ENCODE peak calls at places on chromosomes 6 and 20, in six cellular contexts. One of them, this sample, is unnamed.
A peak's percentile ranks its signal among the peaks of the same experiment; 100 is the strongest.

GRCh38 chr6:111692327-111693164 is 86.9 kb upstream of the TRAF3IP2 start:
- DNase-seq in transverse colon: peak; percentile 59
- DNase-seq in prostate gland: peak; percentile 35
- DNase-seq in upper lobe of left lung: peak; percentile 36
- DNase-seq in spleen: no peak
- DNase-seq in GM12891: no peak
- DNase-seq in this sample: no peak

GRCh38 chr6:168067081-168067480 is 11.9 kb downstream of the FRMD1 start:
- DNase-seq in transverse colon: no peak
- DNase-seq in prostate gland: no peak
- DNase-seq in upper lobe of left lung: peak; percentile 71
- DNase-seq in spleen: no peak
- DNase-seq in GM12891: no peak
- DNase-seq in this sample: no peak

GRCh38 chr20:35561671-35562070 is 19.8 kb downstream of the ERGIC3 start:
- DNase-seq in transverse colon: no peak
- DNase-seq in prostate gland: no peak
- DNase-seq in upper lobe of left lung: no peak
- DNase-seq in spleen: no peak
- DNase-seq in GM12891: no peak
- DNase-seq in this sample: no peak

GRCh38 chr20:641516-641913 is 11.5 kb downstream of the SRXN1 start:
- DNase-seq in transverse colon: no peak
- DNase-seq in prostate gland: no peak
- DNase-seq in upper lobe of left lung: no peak
- DNase-seq in spleen: no peak
- DNase-seq in GM12891: no peak
- DNase-seq in this sample: no peak

GRCh38 chr6:150628908-150629307 is 29.2 kb downstream of the PLEKHG1 start:
- DNase-seq in transverse colon: no peak
- DNase-seq in prostate gland: no peak
- DNase-seq in upper lobe of left lung: no peak
- DNase-seq in spleen: no peak
- DNase-seq in GM12891: no peak
- DNase-seq in this sample: no peak

GRCh38 chr6:113654396-113654795 is 202.7 kb upstream of the MARCKS start:
- DNase-seq in transverse colon: peak; percentile 39
- DNase-seq in prostate gland: peak; percentile 91
- DNase-seq in upper lobe of left lung: no peak
- DNase-seq in spleen: no peak
- DNase-seq in GM12891: no peak
- DNase-seq in this sample: no peak

GRCh38 chr6:73109659-73110058 is 115.6 kb downstream of the KHDC1L start:
- DNase-seq in transverse colon: no peak
- DNase-seq in prostate gland: no peak
- DNase-seq in upper lobe of left lung: no peak
- DNase-seq in spleen: no peak
- DNase-seq in GM12891: no peak
- DNase-seq in this sample: no peak

GRCh38 chr6:63859520-63859919 is 223.9 kb downstream of the PHF3 start:
- DNase-seq in transverse colon: no peak
- DNase-seq in prostate gland: no peak
- DNase-seq in upper lobe of left lung: no peak
- DNase-seq in spleen: no peak
- DNase-seq in GM12891: no peak
- DNase-seq in this sample: no peak

GRCh38 chr6:142885182-142885867 is 59.7 kb downstream of the HIVEP2 start:
- DNase-seq in transverse colon: peak; percentile 15
- DNase-seq in prostate gland: peak; percentile 40
- DNase-seq in upper lobe of left lung: no peak
- DNase-seq in spleen: no peak
- DNase-seq in GM12891: no peak
- DNase-seq in this sample: no peak

GRCh38 chr20:8778387-8778786 is 290.5 kb upstream of the PLCB4 start:
- DNase-seq in transverse colon: no peak
- DNase-seq in prostate gland: no peak
- DNase-seq in upper lobe of left lung: no peak
- DNase-seq in spleen: no peak
- DNase-seq in GM12891: no peak
- DNase-seq in this sample: no peak

GRCh38 chr6:76166874-76167273 is 94.4 kb upstream of the IMPG1 start:
- DNase-seq in transverse colon: no peak
- DNase-seq in prostate gland: no peak
- DNase-seq in upper lobe of left lung: no peak
- DNase-seq in spleen: no peak
- DNase-seq in GM12891: no peak
- DNase-seq in this sample: no peak

GRCh38 chr20:20734475-20734948 is 22.1 kb upstream of the RALGAPA2 start:
- DNase-seq in transverse colon: no peak
- DNase-seq in prostate gland: no peak
- DNase-seq in upper lobe of left lung: no peak
- DNase-seq in spleen: no peak
- DNase-seq in GM12891: no peak
- DNase-seq in this sample: no peak

GRCh38 chr6:683742-684440 is 9.0 kb downstream of the EXOC2 start:
- DNase-seq in transverse colon: peak; percentile 21
- DNase-seq in prostate gland: no peak
- DNase-seq in upper lobe of left lung: no peak
- DNase-seq in spleen: no peak
- DNase-seq in GM12891: no peak
- DNase-seq in this sample: no peak

GRCh38 chr6:47655719-47656595 is 42.4 kb upstream of the ADGRF4 start:
- DNase-seq in transverse colon: peak; percentile 50
- DNase-seq in prostate gland: no peak
- DNase-seq in upper lobe of left lung: no peak
- DNase-seq in spleen: no peak
- DNase-seq in GM12891: no peak
- DNase-seq in this sample: no peak

GRCh38 chr6:77034161-77034560 is 429.1 kb downstream of the HTR1B start:
- DNase-seq in transverse colon: no peak
- DNase-seq in prostate gland: no peak
- DNase-seq in upper lobe of left lung: no peak
- DNase-seq in spleen: no peak
- DNase-seq in GM12891: no peak
- DNase-seq in this sample: no peak

GRCh38 chr6:129863664-129864063 is 2.5 kb upstream of the TMEM244 start:
- DNase-seq in transverse colon: no peak
- DNase-seq in prostate gland: no peak
- DNase-seq in upper lobe of left lung: no peak
- DNase-seq in spleen: no peak
- DNase-seq in GM12891: no peak
- DNase-seq in this sample: no peak

GRCh38 chr20:22288156-22288555 is 296.2 kb downstream of the FOXA2 start:
- DNase-seq in transverse colon: no peak
- DNase-seq in prostate gland: no peak
- DNase-seq in upper lobe of left lung: no peak
- DNase-seq in spleen: no peak
- DNase-seq in GM12891: no peak
- DNase-seq in this sample: no peak

GRCh38 chr20:53984354-53984753 is 86.0 kb downstream of the BCAS1 start:
- DNase-seq in transverse colon: no peak
- DNase-seq in prostate gland: no peak
- DNase-seq in upper lobe of left lung: no peak
- DNase-seq in spleen: no peak
- DNase-seq in GM12891: no peak
- DNase-seq in this sample: no peak

GRCh38 chr20:57708694-57709673 is 831 bp downstream of the PMEPA1 start:
- DNase-seq in transverse colon: no peak
- DNase-seq in prostate gland: no peak
- DNase-seq in upper lobe of left lung: peak; percentile 91
- DNase-seq in spleen: peak; percentile 86
- DNase-seq in GM12891: no peak
- DNase-seq in this sample: no peak

GRCh38 chr20:43979576-43979975 is 64.9 kb downstream of the TOX2 start:
- DNase-seq in transverse colon: no peak
- DNase-seq in prostate gland: no peak
- DNase-seq in upper lobe of left lung: no peak
- DNase-seq in spleen: no peak
- DNase-seq in GM12891: no peak
- DNase-seq in this sample: no peak

GRCh38 chr6:56259163-56259562 is 11.8 kb upstream of the COL21A1 start:
- DNase-seq in transverse colon: no peak
- DNase-seq in prostate gland: no peak
- DNase-seq in upper lobe of left lung: no peak
- DNase-seq in spleen: no peak
- DNase-seq in GM12891: no peak
- DNase-seq in this sample: no peak

GRCh38 chr6:15911753-15912504 is 217.0 kb upstream of the MYLIP start:
- DNase-seq in transverse colon: no peak
- DNase-seq in prostate gland: no peak
- DNase-seq in upper lobe of left lung: no peak
- DNase-seq in spleen: no peak
- DNase-seq in GM12891: no peak
- DNase-seq in this sample: no peak

GRCh38 chr20:13205402-13205801 is 15.7 kb upstream of the ISM1 start:
- DNase-seq in transverse colon: no peak
- DNase-seq in prostate gland: no peak
- DNase-seq in upper lobe of left lung: no peak
- DNase-seq in spleen: no peak
- DNase-seq in GM12891: no peak
- DNase-seq in this sample: no peak

GRCh38 chr6:26031151-26031594 is 56.1 kb upstream of the HFE start:
- DNase-seq in transverse colon: no peak
- DNase-seq in prostate gland: no peak
- DNase-seq in upper lobe of left lung: no peak
- DNase-seq in spleen: no peak
- DNase-seq in GM12891: no peak
- DNase-seq in this sample: no peak

GRCh38 chr20:51458751-51459439 is 83.6 kb downstream of the NFATC2 start:
- DNase-seq in transverse colon: no peak
- DNase-seq in prostate gland: no peak
- DNase-seq in upper lobe of left lung: no peak
- DNase-seq in spleen: peak; percentile 29
- DNase-seq in GM12891: no peak
- DNase-seq in this sample: no peak

GRCh38 chr20:51454250-51454865 is 88.2 kb downstream of the NFATC2 start:
- DNase-seq in transverse colon: no peak
- DNase-seq in prostate gland: no peak
- DNase-seq in upper lobe of left lung: no peak
- DNase-seq in spleen: peak; percentile 33
- DNase-seq in GM12891: no peak
- DNase-seq in this sample: no peak

GRCh38 chr20:51457281-51457932 is 85.1 kb downstream of the NFATC2 start:
- DNase-seq in transverse colon: no peak
- DNase-seq in prostate gland: peak; percentile 76
- DNase-seq in upper lobe of left lung: peak; percentile 78
- DNase-seq in spleen: peak; percentile 77
- DNase-seq in GM12891: no peak
- DNase-seq in this sample: no peak

GRCh38 chr20:51460163-51460562 is 82.4 kb downstream of the NFATC2 start:
- DNase-seq in transverse colon: no peak
- DNase-seq in prostate gland: no peak
- DNase-seq in upper lobe of left lung: no peak
- DNase-seq in spleen: peak; percentile 5
- DNase-seq in GM12891: no peak
- DNase-seq in this sample: no peak

GRCh38 chr20:51456511-51457280 is 85.8 kb downstream of the NFATC2 start:
- DNase-seq in transverse colon: peak; percentile 89
- DNase-seq in prostate gland: peak; percentile 94
- DNase-seq in upper lobe of left lung: peak; percentile 89
- DNase-seq in spleen: peak; percentile 90
- DNase-seq in GM12891: no peak
- DNase-seq in this sample: no peak
- TF ChIP-seq POLR2AphosphoS5 in transverse colon: peak; percentile 5
- TF ChIP-seq POLR2AphosphoS5 in prostate gland: peak; percentile 87
- TF ChIP-seq POLR2AphosphoS5 in upper lobe of left lung: peak; percentile 36
- TF ChIP-seq POLR2AphosphoS5 in spleen: peak; percentile 62
- TF ChIP-seq POLR2AphosphoS5 in GM12891: no peak
- TF ChIP-seq POLR2AphosphoS5 in this sample: no peak

DNA sequence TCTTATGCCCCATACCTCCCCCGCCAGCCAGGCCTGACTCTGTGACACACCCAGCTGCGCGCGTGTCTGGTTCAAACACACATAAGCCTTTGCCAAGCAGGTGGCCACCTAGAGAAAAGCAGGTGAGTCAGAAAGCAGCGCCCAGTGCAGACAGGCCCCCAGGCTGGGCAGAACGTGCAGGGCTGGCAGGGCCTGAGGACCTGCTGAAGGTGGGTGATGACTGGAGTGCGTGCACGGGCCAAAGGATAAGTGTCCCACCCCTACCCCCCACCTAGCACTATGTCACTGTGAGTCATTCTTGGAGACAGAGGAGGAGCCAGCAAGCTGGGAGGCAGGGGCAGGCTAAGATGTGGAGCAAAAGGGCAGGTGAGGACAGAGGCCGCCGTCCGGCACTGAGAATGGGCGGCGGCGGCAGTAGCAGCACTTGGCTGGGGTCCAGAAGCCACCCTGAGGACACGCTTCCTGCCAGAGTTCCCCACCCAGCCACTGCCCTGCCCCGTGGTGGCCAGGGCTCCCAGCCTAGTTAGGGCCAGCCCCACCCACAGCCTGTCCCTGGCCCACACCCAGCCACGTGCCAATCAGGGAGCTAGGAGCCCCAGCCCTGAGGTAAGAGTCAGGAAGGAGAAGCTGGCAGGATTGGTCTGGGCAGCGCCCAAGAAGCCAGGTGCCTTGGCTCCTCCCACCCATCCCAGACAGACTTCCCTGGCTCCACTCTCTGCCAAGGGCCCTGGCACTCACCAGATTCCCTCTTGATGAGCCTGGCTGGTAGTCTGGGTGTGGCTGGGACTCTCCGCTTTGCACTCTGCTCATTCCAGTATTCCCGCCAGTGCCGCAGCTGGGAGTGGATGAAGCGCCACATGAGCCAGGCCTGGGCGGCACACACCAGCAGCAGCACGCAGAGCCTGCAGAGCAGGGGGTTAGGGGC is 72.7 kb downstream of the TRAM2 start:
- DNase-seq in transverse colon: peak; percentile 97
- DNase-seq in prostate gland: peak; percentile 96
- DNase-seq in upper lobe of left lung: peak; percentile 93
- DNase-seq in spleen: peak; percentile 85
- DNase-seq in GM12891: no peak
- DNase-seq in this sample: no peak
- TF ChIP-seq POLR2A in transverse colon: peak; percentile 19
- TF ChIP-seq POLR2A in prostate gland: peak; percentile 18
- TF ChIP-seq POLR2A in upper lobe of left lung: no peak
- TF ChIP-seq POLR2A in spleen: no peak
- TF ChIP-seq POLR2A in GM12891: no peak
- TF ChIP-seq POLR2A in this sample: no peak

GRCh38 chr20:36571564-36572504 is 1.6 kb upstream of the TGIF2 start:
- DNase-seq in transverse colon: no peak
- DNase-seq in prostate gland: no peak
- DNase-seq in upper lobe of left lung: no peak
- DNase-seq in spleen: no peak
- DNase-seq in GM12891: no peak
- DNase-seq in this sample: no peak
- TF ChIP-seq POLR2AphosphoS5 in transverse colon: no peak
- TF ChIP-seq POLR2AphosphoS5 in prostate gland: no peak
- TF ChIP-seq POLR2AphosphoS5 in upper lobe of left lung: no peak
- TF ChIP-seq POLR2AphosphoS5 in spleen: no peak
- TF ChIP-seq POLR2AphosphoS5 in GM12891: no peak
- TF ChIP-seq POLR2AphosphoS5 in this sample: no peak

DNA sequence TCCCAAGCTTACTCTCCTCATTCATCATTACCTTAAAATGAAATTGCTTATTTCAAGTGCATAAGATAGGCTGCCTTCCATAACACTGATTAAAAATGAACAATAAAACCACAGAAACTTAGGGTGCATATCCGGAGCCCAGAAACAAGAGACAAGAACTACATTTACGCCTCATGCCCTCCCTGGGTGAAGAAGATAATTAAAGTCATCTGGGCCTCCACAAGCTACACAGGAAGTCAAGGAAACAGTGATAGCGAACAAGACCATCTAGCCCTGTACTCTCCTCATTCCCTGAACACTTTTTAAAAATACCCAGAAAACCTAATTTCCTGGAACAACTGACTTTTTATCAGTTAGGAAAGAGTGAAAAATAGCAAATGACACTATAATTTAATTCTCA is 6.3 kb downstream of the SOD2 start:
- DNase-seq in transverse colon: no peak
- DNase-seq in prostate gland: no peak
- DNase-seq in upper lobe of left lung: no peak
- DNase-seq in spleen: no peak
- DNase-seq in GM12891: no peak
- DNase-seq in this sample: no peak
- TF ChIP-seq POLR2A in transverse colon: no peak
- TF ChIP-seq POLR2A in prostate gland: no peak
- TF ChIP-seq POLR2A in upper lobe of left lung: no peak
- TF ChIP-seq POLR2A in spleen: no peak
- TF ChIP-seq POLR2A in GM12891: no peak
- TF ChIP-seq POLR2A in this sample: no peak

This sample was measured in GM12892.